ENCODE peak calls at places on chromosomes 16 and 17, in six cellular contexts. N is effector CD4-positive, alpha-beta T cell; J is fibroblast of lung; U is OCI-M1; L is gastrocnemius medialis; T is right cardiac atrium. O is an unnamed sample.

GRCh38 chr17:66990047-66990446 is 25.5 kb downstream of the CACNG4 start:
- DNase-seq in N (no peak), J (no peak), U (no peak), L (no peak), T (no peak), O (no peak)

GRCh38 chr17:38453951-38454421 is 25.7 kb downstream of the ARHGAP23 start:
- DNase-seq in N (no peak), J (peak), U (no peak), L (no peak), T (no peak), O (no peak)

GRCh38 chr17:80793851-80794267 is 197.8 kb upstream of the CHMP6 start:
- DNase-seq in N (no peak), J (peak), U (no peak), L (no peak), T (no peak), O (no peak)

GRCh38 chr17:57002904-57003303 is 25.0 kb downstream of the SCPEP1 start:
- DNase-seq in N (no peak), J (no peak), U (no peak), L (no peak), T (no peak), O (no peak)

GRCh38 chr17:12438813-12439586 is 226.7 kb upstream of the MYOCD start:
- DNase-seq in N (no peak), J (no peak), U (peak), L (no peak), T (no peak), O (no peak)

GRCh38 chr17:39236981-39237441 is 11.3 kb upstream of the STAC2 start:
- DNase-seq in N (no peak), J (no peak), U (no peak), L (no peak), T (no peak), O (no peak)

GRCh38 chr17:15238064-15238463 is 27.1 kb downstream of the PMP22 start:
- DNase-seq in N (no peak), J (no peak), U (peak), L (no peak), T (no peak), O (no peak)

GRCh38 chr16:83851473-83851872 is 43.7 kb downstream of the HSBP1 start:
- DNase-seq in N (no peak), J (no peak), U (no peak), L (no peak), T (no peak), O (no peak)

GRCh38 chr17:19534562-19535149 is 1.0 kb downstream of the SLC47A1 start:
- DNase-seq in N (no peak), J (peak), U (no peak), L (no peak), T (no peak), O (no peak)

GRCh38 chr17:46727572-46728348 is 90.7 kb downstream of the WNT3 start:
- DNase-seq in N (no peak), J (peak), U (no peak), L (no peak), T (no peak), O (no peak)

GRCh38 chr16:86214326-86215232 is 295.7 kb upstream of the FOXF1 start:
- DNase-seq in N (no peak), J (peak), U (no peak), L (no peak), T (peak), O (no peak)

GRCh38 chr17:70168979-70169706 is at the start of gene KCNJ2:
- DNase-seq in N (peak), J (peak), U (peak), L (peak), T (peak), O (peak)

GRCh38 chr16:76265434-76266045 is 11.7 kb upstream of the CNTNAP4 start:
- DNase-seq in N (no peak), J (peak), U (peak), L (no peak), T (no peak), O (no peak)

GRCh38 chr16:70444249-70445063 is 5.6 kb upstream of the ST3GAL2 start:
- DNase-seq in N (no peak), J (no peak), U (peak), L (no peak), T (no peak), O (no peak)

GRCh38 chr16:29863669-29863984 is 601 bp upstream of the CDIPT start:
- DNase-seq in N (no peak), J (no peak), U (no peak), L (no peak), T (no peak), O (no peak)

GRCh38 chr17:41705271-41705991 is 6.7 kb upstream of the GAST start:
- DNase-seq in N (no peak), J (peak), U (no peak), L (no peak), T (no peak), O (no peak)

GRCh38 chr17:2081564-2081963 is 26.7 kb downstream of the HIC1 start:
- DNase-seq in N (no peak), J (peak), U (no peak), L (no peak), T (no peak), O (no peak)

GRCh38 chr17:82586576-82587233 is 61.5 kb downstream of the WDR45B start:
- DNase-seq in N (no peak), J (no peak), U (no peak), L (no peak), T (no peak), O (no peak)

GRCh38 chr17:77708049-77708448 is 250.5 kb upstream of the TNRC6C start:
- DNase-seq in N (no peak), J (no peak), U (no peak), L (no peak), T (no peak), O (no peak)

GRCh38 chr16:81831722-81832126 is 52.6 kb downstream of the PLCG2 start:
- DNase-seq in N (no peak), J (peak), U (peak), L (peak), T (peak), O (peak)

GRCh38 chr17:43645765-43646481 is 15.8 kb downstream of the MEOX1 start:
- DNase-seq in N (no peak), J (peak), U (no peak), L (peak), T (peak), O (peak)

GRCh38 chr17:32742686-32743538 is 134.0 kb downstream of the MYO1D start:
- DNase-seq in N (no peak), J (peak), U (peak), L (no peak), T (no peak), O (no peak)